ENCODE peak calls at places on chromosome 19, in ten cellular contexts. One of them, this sample, is unnamed.

GRCh38 chr19:35099897-35100275 is 15.7 kb upstream of the FXYD3 start:
- DNase-seq in SK-N-SH: no peak
- DNase-seq in endothelial cell of umbilical vein: no peak
- DNase-seq in small intestine: no peak
- DNase-seq in CD4-positive, CD25-positive, alpha-beta regulatory T cell: no peak
- DNase-seq in CD8-positive, alpha-beta memory T cell: no peak
- DNase-seq in psoas muscle: no peak
- DNase-seq in A549: no peak
- DNase-seq in pancreas: no peak
- DNase-seq in CD8-positive, alpha-beta T cell: no peak
- DNase-seq in this sample: no peak

GRCh38 chr19:6421075-6422014 is 3.3 kb downstream of the KHSRP start:
- DNase-seq in small intestine: no peak
- DNase-seq in CD8-positive, alpha-beta memory T cell: no peak
- DNase-seq in SK-N-SH: peak; percentile 6
- DNase-seq in psoas muscle: no peak
- DNase-seq in pancreas: no peak
- DNase-seq in A549: no peak
- DNase-seq in CD4-positive, CD25-positive, alpha-beta regulatory T cell: no peak
- DNase-seq in CD8-positive, alpha-beta T cell: no peak
- DNase-seq in endothelial cell of umbilical vein: no peak
- DNase-seq in this sample: no peak

GRCh38 chr19:53424968-53425597 is 6.7 kb upstream of the ZNF761 start:
- DNase-seq in A549: no peak
- DNase-seq in CD8-positive, alpha-beta memory T cell: peak; percentile 47
- DNase-seq in psoas muscle: peak; percentile 70
- DNase-seq in pancreas: peak; percentile 71
- DNase-seq in SK-N-SH: peak; percentile 76
- DNase-seq in CD8-positive, alpha-beta T cell: peak; percentile 66
- DNase-seq in endothelial cell of umbilical vein: peak; percentile 58
- DNase-seq in small intestine: peak; percentile 70
- DNase-seq in CD4-positive, CD25-positive, alpha-beta regulatory T cell: peak; percentile 39
- DNase-seq in this sample: no peak

GRCh38 chr19:42280761-42281174 is 11.7 kb downstream of the CIC start:
- DNase-seq in CD8-positive, alpha-beta T cell: no peak
- DNase-seq in endothelial cell of umbilical vein: peak; percentile 39
- DNase-seq in small intestine: no peak
- DNase-seq in SK-N-SH: peak; percentile 58
- DNase-seq in A549: no peak
- DNase-seq in CD4-positive, CD25-positive, alpha-beta regulatory T cell: no peak
- DNase-seq in psoas muscle: peak; percentile 73
- DNase-seq in pancreas: no peak
- DNase-seq in CD8-positive, alpha-beta memory T cell: peak; percentile 32
- DNase-seq in this sample: no peak

GRCh38 chr19:2602391-2603181 is 99.9 kb downstream of the GNG7 start:
- DNase-seq in psoas muscle: peak; percentile 85
- DNase-seq in endothelial cell of umbilical vein: peak; percentile 37
- DNase-seq in SK-N-SH: peak; percentile 87
- DNase-seq in CD8-positive, alpha-beta T cell: no peak
- DNase-seq in CD8-positive, alpha-beta memory T cell: no peak
- DNase-seq in A549: no peak
- DNase-seq in small intestine: peak; percentile 43
- DNase-seq in pancreas: peak; percentile 83
- DNase-seq in CD4-positive, CD25-positive, alpha-beta regulatory T cell: no peak
- DNase-seq in this sample: peak; percentile 79

GRCh38 chr19:52992109-52993004 is 21.4 kb upstream of the ERVV-1 start:
- DNase-seq in psoas muscle: peak; percentile 23
- DNase-seq in endothelial cell of umbilical vein: peak; percentile 41
- DNase-seq in CD8-positive, alpha-beta T cell: no peak
- DNase-seq in pancreas: peak; percentile 40
- DNase-seq in A549: no peak
- DNase-seq in small intestine: no peak
- DNase-seq in CD8-positive, alpha-beta memory T cell: no peak
- DNase-seq in CD4-positive, CD25-positive, alpha-beta regulatory T cell: peak; percentile 4
- DNase-seq in SK-N-SH: peak; percentile 42
- DNase-seq in this sample: no peak

GRCh38 chr19:6767081-6767356 is 216 bp downstream of the SH2D3A start:
- DNase-seq in small intestine: peak; percentile 87
- DNase-seq in psoas muscle: no peak
- DNase-seq in CD8-positive, alpha-beta T cell: no peak
- DNase-seq in pancreas: no peak
- DNase-seq in CD8-positive, alpha-beta memory T cell: peak; percentile 53
- DNase-seq in A549: no peak
- DNase-seq in endothelial cell of umbilical vein: no peak
- DNase-seq in CD4-positive, CD25-positive, alpha-beta regulatory T cell: no peak
- DNase-seq in SK-N-SH: no peak
- DNase-seq in this sample: no peak

GRCh38 chr19:9009935-9010651 is at the start of gene MUC16:
- DNase-seq in pancreas: no peak
- DNase-seq in endothelial cell of umbilical vein: no peak
- DNase-seq in CD8-positive, alpha-beta memory T cell: no peak
- DNase-seq in small intestine: no peak
- DNase-seq in A549: no peak
- DNase-seq in SK-N-SH: no peak
- DNase-seq in CD4-positive, CD25-positive, alpha-beta regulatory T cell: no peak
- DNase-seq in CD8-positive, alpha-beta T cell: no peak
- DNase-seq in psoas muscle: no peak
- DNase-seq in this sample: no peak

GRCh38 chr19:8618751-8619150 is 8.2 kb upstream of the ADAMTS10 start:
- DNase-seq in CD4-positive, CD25-positive, alpha-beta regulatory T cell: no peak
- DNase-seq in CD8-positive, alpha-beta memory T cell: no peak
- DNase-seq in small intestine: no peak
- DNase-seq in SK-N-SH: no peak
- DNase-seq in pancreas: no peak
- DNase-seq in CD8-positive, alpha-beta T cell: no peak
- DNase-seq in endothelial cell of umbilical vein: no peak
- DNase-seq in psoas muscle: no peak
- DNase-seq in A549: no peak
- DNase-seq in this sample: no peak

GRCh38 chr19:4007836-4008539 is 452 bp downstream of the PIAS4 start:
- DNase-seq in small intestine: peak; percentile 15
- DNase-seq in CD8-positive, alpha-beta T cell: peak; percentile 38
- DNase-seq in SK-N-SH: peak; percentile 63
- DNase-seq in CD4-positive, CD25-positive, alpha-beta regulatory T cell: peak; percentile 26
- DNase-seq in pancreas: peak; percentile 66
- DNase-seq in A549: no peak
- DNase-seq in psoas muscle: no peak
- DNase-seq in CD8-positive, alpha-beta memory T cell: no peak
- DNase-seq in endothelial cell of umbilical vein: peak; percentile 36
- DNase-seq in this sample: peak; percentile 31

DNA sequence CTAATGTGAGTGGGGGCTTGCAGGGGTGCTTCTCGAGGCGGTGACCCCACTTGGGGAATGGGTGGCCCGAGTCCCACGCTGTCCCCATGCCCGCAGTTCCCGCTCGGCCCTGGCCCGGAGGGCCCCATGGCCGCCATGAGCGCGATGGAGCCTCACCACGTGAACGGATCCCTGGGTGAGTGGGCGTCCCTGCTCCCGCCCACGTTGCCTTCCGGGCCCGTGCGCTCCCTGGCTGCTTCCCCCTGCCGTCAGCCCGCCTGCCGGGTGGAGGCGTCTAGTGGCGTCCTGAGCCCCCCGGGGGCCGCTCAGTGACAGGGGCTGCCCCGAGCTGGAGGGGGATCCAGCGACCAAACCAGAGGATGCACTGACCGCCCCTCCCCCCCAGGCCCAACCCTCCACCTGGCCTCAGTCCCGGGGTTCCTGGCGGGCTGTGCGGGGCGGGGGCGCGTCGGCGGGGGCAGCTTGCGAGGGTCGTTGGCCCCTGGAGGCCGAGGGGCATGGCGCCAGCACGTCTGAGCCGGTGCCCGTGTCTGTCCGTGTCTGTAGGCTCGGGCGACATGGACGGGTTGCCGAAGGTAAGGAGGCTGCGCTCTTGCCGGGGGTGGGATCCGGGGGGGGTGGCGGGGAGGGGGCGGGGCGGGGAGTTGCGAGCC is 4.8 kb downstream of the ISYNA1 start:
- DNase-seq in CD8-positive, alpha-beta memory T cell: no peak
- DNase-seq in small intestine: no peak
- DNase-seq in endothelial cell of umbilical vein: no peak
- DNase-seq in A549: no peak
- DNase-seq in pancreas: peak; percentile 69
- DNase-seq in CD4-positive, CD25-positive, alpha-beta regulatory T cell: no peak
- DNase-seq in CD8-positive, alpha-beta T cell: peak; percentile 57
- DNase-seq in psoas muscle: no peak
- DNase-seq in SK-N-SH: peak; percentile 75
- DNase-seq in this sample: no peak
- H3K4me3 ChIP-seq in CD8-positive, alpha-beta memory T cell: peak overlapping the region; percentile 47
- H3K4me3 ChIP-seq in small intestine: peak overlapping the region; percentile 38
- H3K4me3 ChIP-seq in endothelial cell of umbilical vein: peak overlapping the region; percentile 50
- H3K4me3 ChIP-seq in A549: no peak overlapping the region
- H3K4me3 ChIP-seq in pancreas: no peak overlapping the region
- H3K4me3 ChIP-seq in CD4-positive, CD25-positive, alpha-beta regulatory T cell: no peak overlapping the region
- H3K4me3 ChIP-seq in CD8-positive, alpha-beta T cell: peak overlapping the region; percentile 71
- H3K4me3 ChIP-seq in psoas muscle: peak overlapping the region; percentile 52
- H3K4me3 ChIP-seq in SK-N-SH: peak overlapping the region; percentile 37
- H3K4me3 ChIP-seq in this sample: peak overlapping the region; percentile 37

GRCh38 chr19:20423381-20424207 is 142.0 kb downstream of the ZNF737 start:
- DNase-seq in small intestine: peak; percentile 1
- DNase-seq in psoas muscle: peak; percentile 47
- DNase-seq in CD8-positive, alpha-beta memory T cell: peak; percentile 3
- DNase-seq in pancreas: peak; percentile 21
- DNase-seq in endothelial cell of umbilical vein: no peak
- DNase-seq in CD8-positive, alpha-beta T cell: peak; percentile 28
- DNase-seq in SK-N-SH: peak; percentile 15
- DNase-seq in A549: no peak
- DNase-seq in CD4-positive, CD25-positive, alpha-beta regulatory T cell: no peak
- DNase-seq in this sample: no peak

GRCh38 chr19:20422216-20422615 is 143.4 kb downstream of the ZNF737 start:
- DNase-seq in psoas muscle: no peak
- DNase-seq in small intestine: no peak
- DNase-seq in SK-N-SH: no peak
- DNase-seq in CD8-positive, alpha-beta memory T cell: no peak
- DNase-seq in CD8-positive, alpha-beta T cell: no peak
- DNase-seq in A549: no peak
- DNase-seq in pancreas: no peak
- DNase-seq in endothelial cell of umbilical vein: no peak
- DNase-seq in CD4-positive, CD25-positive, alpha-beta regulatory T cell: no peak
- DNase-seq in this sample: no peak

GRCh38 chr19:20422616-20423205 is 142.9 kb downstream of the ZNF737 start:
- DNase-seq in CD8-positive, alpha-beta T cell: no peak
- DNase-seq in A549: no peak
- DNase-seq in small intestine: no peak
- DNase-seq in SK-N-SH: no peak
- DNase-seq in CD4-positive, CD25-positive, alpha-beta regulatory T cell: no peak
- DNase-seq in psoas muscle: no peak
- DNase-seq in pancreas: no peak
- DNase-seq in CD8-positive, alpha-beta memory T cell: no peak
- DNase-seq in endothelial cell of umbilical vein: no peak
- DNase-seq in this sample: no peak
- H3K27ac ChIP-seq in CD8-positive, alpha-beta T cell: no peak overlapping the region
- H3K27ac ChIP-seq in A549: no peak overlapping the region
- H3K27ac ChIP-seq in small intestine: no peak overlapping the region
- H3K27ac ChIP-seq in SK-N-SH: no peak overlapping the region
- H3K27ac ChIP-seq in CD4-positive, CD25-positive, alpha-beta regulatory T cell: peak overlapping the region; percentile 11
- H3K27ac ChIP-seq in psoas muscle: peak overlapping the region; percentile 63
- H3K27ac ChIP-seq in pancreas: peak overlapping the region; percentile 78
- H3K27ac ChIP-seq in CD8-positive, alpha-beta memory T cell: no peak overlapping the region
- H3K27ac ChIP-seq in endothelial cell of umbilical vein: no peak overlapping the region
- H3K27ac ChIP-seq in this sample: no peak overlapping the region

DNA sequence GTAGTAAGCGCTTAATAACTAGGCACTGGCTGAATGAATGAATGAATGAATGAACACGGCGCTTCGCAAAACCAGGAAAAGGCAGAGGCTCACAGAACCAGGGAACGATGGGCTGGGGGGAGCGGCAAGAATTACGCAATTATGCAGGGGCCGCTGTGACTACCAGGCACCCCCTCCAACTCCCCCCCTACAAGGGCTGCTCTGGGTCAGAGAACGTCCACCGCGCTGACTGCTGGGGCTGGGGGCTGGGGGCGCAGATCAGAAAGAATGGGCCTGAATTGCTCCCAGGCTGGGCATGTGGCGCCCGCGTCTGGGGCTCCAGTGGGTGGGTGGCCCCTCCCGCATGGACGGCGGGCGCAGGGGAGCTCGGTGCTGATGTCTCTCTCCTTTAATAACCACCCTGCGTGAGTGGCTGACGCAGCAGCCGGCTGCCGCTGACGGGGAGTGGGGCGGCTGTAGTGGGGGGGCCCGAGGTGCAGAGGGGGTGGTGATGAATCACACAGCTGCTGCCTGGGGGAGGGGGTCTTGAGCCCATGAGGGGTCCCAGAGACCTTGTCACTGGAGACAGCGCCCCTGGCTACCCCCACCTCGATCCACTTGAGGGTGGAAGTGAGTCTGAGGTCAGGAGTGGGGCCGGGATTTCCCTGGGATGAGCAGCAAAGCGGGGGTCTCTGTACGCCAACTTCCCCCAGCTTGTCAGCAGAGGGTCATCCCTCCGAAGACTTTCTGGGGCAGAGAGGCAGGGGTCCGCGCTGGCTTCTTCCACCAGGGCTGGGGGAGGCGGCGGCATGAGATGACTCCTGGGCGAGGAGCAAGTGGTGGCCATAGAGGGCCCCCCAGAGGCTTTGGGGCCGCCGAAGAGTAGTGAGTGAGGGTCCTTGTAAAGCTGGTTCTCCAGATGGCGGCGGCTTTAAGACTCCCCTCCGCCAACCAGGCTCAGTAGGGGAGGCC is 1.4 kb upstream of the CIRBP start:
- DNase-seq in CD8-positive, alpha-beta memory T cell: peak; percentile 32
- DNase-seq in CD4-positive, CD25-positive, alpha-beta regulatory T cell: no peak
- DNase-seq in small intestine: no peak
- DNase-seq in endothelial cell of umbilical vein: no peak
- DNase-seq in SK-N-SH: no peak
- DNase-seq in pancreas: peak; percentile 72
- DNase-seq in A549: no peak
- DNase-seq in psoas muscle: peak; percentile 37
- DNase-seq in CD8-positive, alpha-beta T cell: peak; percentile 70
- DNase-seq in this sample: no peak
- H3K4me1 ChIP-seq in CD8-positive, alpha-beta memory T cell: peaks cover 64% of the 10 kb centered on the region
- H3K4me1 ChIP-seq in CD4-positive, CD25-positive, alpha-beta regulatory T cell: peaks cover 65% of the 10 kb centered on the region
- H3K4me1 ChIP-seq in small intestine: peaks cover 17% of the 10 kb centered on the region
- H3K4me1 ChIP-seq in endothelial cell of umbilical vein: peaks cover 38% of the 10 kb centered on the region
- H3K4me1 ChIP-seq in SK-N-SH: peaks cover 60% of the 10 kb centered on the region
- H3K4me1 ChIP-seq in pancreas: peaks cover 39% of the 10 kb centered on the region
- H3K4me1 ChIP-seq in A549: peaks cover 69% of the 10 kb centered on the region
- H3K4me1 ChIP-seq in psoas muscle: peaks cover 54% of the 10 kb centered on the region
- H3K4me1 ChIP-seq in CD8-positive, alpha-beta T cell: peaks cover 67% of the 10 kb centered on the region
- H3K4me1 ChIP-seq in this sample: peaks cover 63% of the 10 kb centered on the region

DNA sequence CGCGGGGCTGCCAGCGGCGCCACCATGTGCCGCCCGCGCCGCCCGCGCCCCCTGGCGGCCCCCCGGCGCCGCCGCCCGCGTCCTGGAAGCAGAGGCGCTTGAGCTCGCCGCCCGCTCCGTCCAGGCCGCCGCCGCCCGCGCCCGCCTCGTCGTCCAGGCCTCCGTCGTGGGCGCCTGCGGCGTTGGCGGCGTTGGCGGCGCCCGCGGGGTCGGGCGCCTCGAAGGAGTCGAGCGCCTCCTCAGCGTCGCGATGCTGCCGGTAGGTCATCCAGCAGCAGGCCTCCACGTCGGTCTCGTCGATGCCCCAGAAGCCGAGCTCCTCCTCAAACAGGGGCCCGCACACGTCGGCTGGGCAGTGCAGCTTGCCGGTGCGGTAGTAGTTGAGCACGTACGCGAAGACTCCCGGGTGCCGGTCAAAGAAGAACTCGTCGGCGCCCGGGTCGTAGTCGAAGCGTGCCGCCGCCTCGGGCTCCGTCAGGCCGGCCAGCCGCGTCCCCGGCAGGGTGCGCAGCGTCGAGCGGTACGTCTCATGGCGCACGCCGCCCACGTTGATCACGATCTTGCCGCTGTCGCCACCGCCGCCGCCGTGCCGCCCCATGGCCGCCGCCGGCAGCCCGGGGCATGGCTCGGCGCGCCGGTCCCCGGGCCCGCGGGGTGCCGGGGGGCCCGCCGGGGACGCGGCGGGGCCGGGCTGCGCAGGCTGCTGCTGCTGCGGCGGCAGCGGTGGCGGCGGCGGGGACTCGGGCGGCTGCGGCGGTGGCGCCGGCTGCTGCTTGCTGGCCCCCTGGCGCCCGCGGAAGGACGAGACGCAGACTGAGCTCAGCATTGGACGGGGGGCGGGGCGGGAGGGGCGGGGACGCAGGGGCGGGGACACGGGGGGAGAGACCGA is 676 bp downstream of the KCNC3 start:
- DNase-seq in CD8-positive, alpha-beta memory T cell: no peak
- DNase-seq in CD4-positive, CD25-positive, alpha-beta regulatory T cell: no peak
- DNase-seq in CD8-positive, alpha-beta T cell: no peak
- DNase-seq in pancreas: peak; percentile 66
- DNase-seq in psoas muscle: no peak
- DNase-seq in endothelial cell of umbilical vein: peak; percentile 7
- DNase-seq in SK-N-SH: peak; percentile 55
- DNase-seq in small intestine: no peak
- DNase-seq in A549: no peak
- DNase-seq in this sample: no peak
- H3K4me3 ChIP-seq in CD8-positive, alpha-beta memory T cell: no peak overlapping the region
- H3K4me3 ChIP-seq in CD4-positive, CD25-positive, alpha-beta regulatory T cell: no peak overlapping the region
- H3K4me3 ChIP-seq in CD8-positive, alpha-beta T cell: no peak overlapping the region
- H3K4me3 ChIP-seq in pancreas: peak overlapping the region; percentile 21
- H3K4me3 ChIP-seq in psoas muscle: peak overlapping the region; percentile 60
- H3K4me3 ChIP-seq in endothelial cell of umbilical vein: no peak overlapping the region
- H3K4me3 ChIP-seq in SK-N-SH: peak overlapping the region; percentile 45
- H3K4me3 ChIP-seq in small intestine: no peak overlapping the region
- H3K4me3 ChIP-seq in A549: peak overlapping the region; percentile 46
- H3K4me3 ChIP-seq in this sample: no peak overlapping the region

This sample was measured in SJSA1.